ENCODE peak calls at places on chromosome 18, in nine cellular contexts. E is H9; K is uterus; I is RWPE2; M is hepatocyte; S is upper lobe of right lung; Y is thoracic aorta; J is A549; Z is CD8-positive, alpha-beta T cell. X is an unnamed sample.

GRCh38 chr18:55110436-55110835 is 151.2 kb upstream of the CCDC68 start:
- DNase-seq in E (no peak), K (no peak), I (no peak), M (no peak), S (no peak), Y (no peak), J (no peak), Z (no peak), X (no peak)

GRCh38 chr18:33034212-33034611 is 261.4 kb upstream of the KLHL14 start:
- DNase-seq in E (no peak), K (no peak), I (no peak), M (no peak), S (no peak), Y (no peak), J (no peak), Z (no peak), X (no peak)

GRCh38 chr18:2326999-2327398 is 244.3 kb downstream of the METTL4 start:
- DNase-seq in E (no peak), K (no peak), I (no peak), M (no peak), S (no peak), Y (no peak), J (no peak), Z (no peak), X (no peak)

GRCh38 chr18:54910161-54910919 is 48.9 kb downstream of the CCDC68 start:
- DNase-seq in E (no peak), K (no peak), I (no peak), M (no peak), S (no peak), Y (no peak), J (no peak), Z (no peak), X (no peak)

GRCh38 chr18:6850396-6850795 is 120.9 kb downstream of the ARHGAP28 start:
- DNase-seq in E (no peak), K (no peak), I (no peak), M (no peak), S (no peak), Y (no peak), J (no peak), Z (no peak), X (no peak)

GRCh38 chr18:54684786-54685185 is 93.7 kb downstream of the DYNAP start:
- DNase-seq in E (peak; percentile 33), K (no peak), I (no peak), M (peak; percentile 61), S (no peak), Y (no peak), J (no peak), Z (no peak), X (no peak)

GRCh38 chr18:40867452-40867851 is 1087.6 kb upstream of the PIK3C3 start:
- DNase-seq in E (no peak), K (no peak), I (no peak), M (no peak), S (no peak), Y (no peak), J (peak; percentile 40), Z (no peak), X (no peak)

GRCh38 chr18:61602836-61603235 is 269.6 kb downstream of the CDH20 start:
- DNase-seq in E (no peak), K (no peak), I (no peak), M (no peak), S (no peak), Y (no peak), J (no peak), Z (no peak), X (no peak)

GRCh38 chr18:57397440-57397839 is 37.7 kb upstream of the ONECUT2 start:
- DNase-seq in E (no peak), K (no peak), I (no peak), M (peak; percentile 13), S (no peak), Y (no peak), J (peak; percentile 47), Z (no peak), X (no peak)

GRCh38 chr18:10946058-10946457 is 203.3 kb downstream of the PIEZO2 start:
- DNase-seq in E (no peak), K (no peak), I (no peak), M (no peak), S (no peak), Y (no peak), J (no peak), Z (no peak), X (no peak)

GRCh38 chr18:57759650-57760049 is 43.5 kb downstream of the ATP8B1 start:
- DNase-seq in E (no peak), K (no peak), I (no peak), M (no peak), S (no peak), Y (no peak), J (peak; percentile 82), Z (no peak), X (no peak)

GRCh38 chr18:24414349-24415003 is 12.0 kb upstream of the IMPACT start:
- DNase-seq in E (no peak), K (no peak), I (no peak), M (no peak), S (no peak), Y (no peak), J (no peak), Z (no peak), X (no peak)

GRCh38 chr18:79940814-79941472 is 10.5 kb downstream of the SLC66A2 start:
- DNase-seq in E (peak; percentile 14), K (no peak), I (no peak), M (no peak), S (peak; percentile 63), Y (no peak), J (no peak), Z (peak; percentile 7), X (no peak)

GRCh38 chr18:23307567-23308295 is 145.4 kb upstream of the RIOK3 start:
- DNase-seq in E (no peak), K (peak; percentile 39), I (no peak), M (no peak), S (no peak), Y (no peak), J (no peak), Z (no peak), X (no peak)

GRCh38 chr18:8721094-8721669 is 15.8 kb downstream of the MTCL1 start:
- DNase-seq in E (no peak), K (no peak), I (no peak), M (no peak), S (no peak), Y (no peak), J (no peak), Z (no peak), X (no peak)

GRCh38 chr18:8719192-8719591 is 13.8 kb downstream of the MTCL1 start:
- DNase-seq in E (no peak), K (no peak), I (no peak), M (no peak), S (no peak), Y (no peak), J (no peak), Z (no peak), X (no peak)

GRCh38 chr18:8718401-8718913 is 13.1 kb downstream of the MTCL1 start:
- DNase-seq in E (no peak), K (no peak), I (no peak), M (no peak), S (no peak), Y (no peak), J (no peak), Z (no peak), X (no peak)

GRCh38 chr18:8721716-8722115 is 16.4 kb downstream of the MTCL1 start:
- DNase-seq in E (no peak), K (no peak), I (peak; percentile 73), M (peak; percentile 46), S (no peak), Y (no peak), J (peak; percentile 56), Z (no peak), X (no peak)

DNA sequence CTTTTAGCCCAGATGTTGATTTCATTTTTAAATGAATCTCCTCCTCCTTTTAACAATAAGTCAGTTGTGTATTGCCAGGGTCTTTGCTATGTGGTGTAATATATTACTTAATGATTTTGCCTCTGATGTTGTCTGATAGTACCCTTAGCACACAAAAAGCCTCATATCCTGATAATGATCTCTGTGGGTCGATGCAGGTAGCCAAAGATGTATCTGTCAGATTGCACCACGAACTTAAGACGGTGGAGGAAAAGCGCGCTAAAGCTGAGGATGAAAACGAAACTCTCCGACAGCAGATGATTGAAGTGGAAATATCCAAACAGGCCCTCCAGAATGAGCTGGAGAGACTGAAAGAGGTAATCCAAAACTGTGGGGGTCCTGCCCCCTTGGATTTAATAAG is 14.8 kb downstream of the MTCL1 start:
- DNase-seq in E (no peak), K (no peak), I (no peak), M (no peak), S (no peak), Y (no peak), J (no peak), Z (no peak), X (no peak)
- H3K4me1 ChIP-seq in E (peaks cover 5% of the 10 kb centered on the region), K (no peaks in the 10 kb centered on the region), I (peaks cover 21% of the 10 kb centered on the region), M (peaks cover 18% of the 10 kb centered on the region), S (no peaks in the 10 kb centered on the region), Y (no peaks in the 10 kb centered on the region), J (peaks cover 95% of the 10 kb centered on the region), Z (no peaks in the 10 kb centered on the region), X (no peaks in the 10 kb centered on the region)

GRCh38 chr18:13462686-13463085 is 244.1 kb downstream of the LDLRAD4 start:
- DNase-seq in E (no peak), K (no peak), I (no peak), M (no peak), S (peak; percentile 39), Y (no peak), J (no peak), Z (no peak), X (no peak)

GRCh38 chr18:13464432-13465125 is 246.0 kb downstream of the LDLRAD4 start:
- DNase-seq in E (no peak), K (no peak), I (no peak), M (no peak), S (peak; percentile 80), Y (no peak), J (no peak), Z (peak; percentile 85), X (peak; percentile 70)

GRCh38 chr18:13463526-13463925 is 245.0 kb downstream of the LDLRAD4 start:
- DNase-seq in E (no peak), K (no peak), I (no peak), M (no peak), S (no peak), Y (no peak), J (no peak), Z (no peak), X (no peak)

GRCh38 chr18:13465126-13465446 is 246.5 kb downstream of the LDLRAD4 start:
- DNase-seq in E (no peak), K (no peak), I (no peak), M (no peak), S (no peak), Y (no peak), J (no peak), Z (no peak), X (no peak)

GRCh38 chr18:13465476-13465875 is 246.9 kb downstream of the LDLRAD4 start:
- DNase-seq in E (no peak), K (no peak), I (no peak), M (no peak), S (no peak), Y (no peak), J (no peak), Z (no peak), X (no peak)
- H3K4me1 ChIP-seq in E (peaks cover 2% of the 10 kb centered on the region), K (no peaks in the 10 kb centered on the region), I (no peaks in the 10 kb centered on the region), M (no peaks in the 10 kb centered on the region), S (peaks cover 29% of the 10 kb centered on the region), Y (peaks cover 3% of the 10 kb centered on the region), J (no peaks in the 10 kb centered on the region), Z (peaks cover 44% of the 10 kb centered on the region), X (peaks cover 33% of the 10 kb centered on the region)

GRCh38 chr18:66210875-66211274 is 393.0 kb downstream of the CDH19 start:
- DNase-seq in E (no peak), K (no peak), I (no peak), M (no peak), S (no peak), Y (no peak), J (no peak), Z (no peak), X (no peak)
- H3K4me1 ChIP-seq in E (no peaks in the 10 kb centered on the region), K (no peaks in the 10 kb centered on the region), I (no peaks in the 10 kb centered on the region), M (no peaks in the 10 kb centered on the region), S (no peaks in the 10 kb centered on the region), Y (no peaks in the 10 kb centered on the region), J (no peaks in the 10 kb centered on the region), Z (no peaks in the 10 kb centered on the region), X (no peaks in the 10 kb centered on the region)

GRCh38 chr18:3402962-3403585 is 46.9 kb upstream of the TGIF1 start:
- DNase-seq in E (no peak), K (no peak), I (no peak), M (peak; percentile 32), S (no peak), Y (no peak), J (peak; percentile 52), Z (no peak), X (no peak)
- H3K4me1 ChIP-seq in E (no peaks in the 10 kb centered on the region), K (no peaks in the 10 kb centered on the region), I (no peaks in the 10 kb centered on the region), M (peaks cover 4% of the 10 kb centered on the region), S (no peaks in the 10 kb centered on the region), Y (no peaks in the 10 kb centered on the region), J (peaks cover 17% of the 10 kb centered on the region), Z (peaks cover 10% of the 10 kb centered on the region), X (peaks cover 6% of the 10 kb centered on the region)